ENCODE peak calls at places on chromosomes 2 and 18, in ten cellular contexts. A is stimulated activated CD8-positive, alpha-beta memory T cell treated with anti-CD3 and anti-CD28 coated beads, Interleukin-4, amount 100 ng/mL, for 48 hours; Y is pons; F is effector memory CD8-positive, alpha-beta T cell; N is EL; B is NCI-H2081; H is kidney; T is GM13976; X is thoracic aorta; L is myocyte. O is an unnamed sample.

GRCh38 chr18:72848534-72849237 is 19.1 kb downstream of the NETO1 start:
- DNase-seq in H (no peak), L (no peak), T (no peak), N (no peak), B (no peak), X (no peak), A (no peak), F (no peak), Y (no peak), O (no peak)

GRCh38 chr18:46334200-46334553 is 230.0 kb downstream of the HAUS1 start:
- DNase-seq in Y (no peak), H (no peak), F (no peak), A (no peak), L (no peak), X (no peak), B (no peak), T (no peak), N (no peak), O (no peak)

GRCh38 chr2:112150447-112150846 is 12.3 kb downstream of the FBLN7 start:
- DNase-seq in T (no peak), L (peak), F (no peak), Y (no peak), X (no peak), N (peak), B (no peak), H (peak), A (no peak), O (no peak)

GRCh38 chr2:66560683-66561082 is 125.8 kb downstream of the MEIS1 start:
- DNase-seq in B (no peak), L (no peak), H (no peak), Y (no peak), T (no peak), X (no peak), F (no peak), N (no peak), A (no peak), O (no peak)

GRCh38 chr2:215828528-215829184 is 184.7 kb downstream of the MREG start:
- DNase-seq in H (no peak), F (peak), N (peak), B (peak), L (peak), Y (peak), A (peak), X (no peak), T (peak), O (no peak)

GRCh38 chr18:66872277-66872676 is 268.4 kb upstream of the CDH19 start:
- DNase-seq in Y (peak), F (no peak), X (no peak), L (peak), B (peak), T (peak), N (no peak), A (no peak), H (no peak), O (no peak)

GRCh38 chr18:36012891-36013290 is 40.4 kb downstream of the RMP24 start:
- DNase-seq in A (no peak), T (no peak), H (no peak), X (no peak), N (no peak), Y (no peak), F (no peak), L (peak), B (no peak), O (no peak)

GRCh38 chr2:132547089-132547687 is 122.8 kb downstream of the LYPD1 start:
- DNase-seq in L (peak), A (peak), T (peak), Y (peak), B (peak), H (no peak), F (no peak), X (no peak), N (peak), O (peak)

GRCh38 chr18:21815101-21815500 is 74.5 kb downstream of the MIB1 start:
- DNase-seq in A (no peak), L (no peak), B (no peak), F (no peak), H (no peak), Y (no peak), N (no peak), T (no peak), X (no peak), O (no peak)

GRCh38 chr18:44715841-44716240 is 35.2 kb downstream of the SETBP1 start:
- DNase-seq in N (no peak), Y (no peak), B (peak), X (no peak), H (no peak), A (no peak), F (no peak), L (peak), T (no peak), O (no peak)

GRCh38 chr2:98757904-98758421 is 27.0 kb upstream of the MGAT4A start:
- DNase-seq in H (peak), F (peak), A (peak), B (no peak), X (peak), T (peak), L (peak), Y (peak), N (peak), O (peak)

O was measured in tibial nerve.